ENCODE peak calls at places on chromosomes 3 and 15, in ten cellular contexts. P is heart right ventricle, R is colonic mucosa, V is A549, Z is SJSA1, A is fibroblast of lung, U is aorta, D is osteoblast, B is keratinocyte, I is neural progenitor cell. O is an unnamed sample.
A peak's percentile ranks its signal among the peaks of the same experiment; 100 is the strongest.

GRCh38 chr15:57565326-57565725 is 26.4 kb upstream of the MYZAP start:
- DNase-seq in B (no peak), V (peak; percentile 37), Z (no peak), U (no peak), A (no peak), I (no peak), D (no peak), P (no peak), R (peak; percentile 76), O (no peak)

GRCh38 chr15:82909080-82909815 is 43.3 kb downstream of the HOMER2 start:
- DNase-seq in P (no peak), A (no peak), Z (no peak), V (no peak), I (no peak), D (no peak), U (no peak), R (no peak), B (no peak), O (no peak)

GRCh38 chr15:39743611-39744010 is 39.0 kb downstream of the FSIP1 start:
- DNase-seq in P (no peak), B (no peak), V (no peak), R (no peak), U (no peak), I (no peak), Z (no peak), A (peak; percentile 11), D (no peak), O (no peak)

GRCh38 chr3:88031543-88032148 is 27.2 kb downstream of the CGGBP1 start:
- DNase-seq in B (no peak), A (peak; percentile 46), I (no peak), D (peak; percentile 39), P (no peak), Z (peak; percentile 26), R (no peak), U (no peak), V (no peak), O (peak; percentile 24)

GRCh38 chr15:70576683-70577082 is 186.7 kb downstream of the UACA start:
- DNase-seq in I (no peak), P (no peak), V (no peak), R (no peak), A (peak; percentile 37), B (no peak), D (no peak), Z (no peak), U (no peak), O (peak; percentile 35)

GRCh38 chr3:123123716-123124616 is 57.1 kb downstream of the PDIA5 start:
- DNase-seq in A (no peak), Z (no peak), R (no peak), I (no peak), D (no peak), P (no peak), U (peak; percentile 36), V (no peak), B (no peak), O (no peak)

GRCh38 chr3:13107661-13108060 is 34.4 kb upstream of the IQSEC1 start:
- DNase-seq in P (no peak), B (no peak), D (peak; percentile 55), R (no peak), A (no peak), U (peak; percentile 64), V (no peak), I (no peak), Z (no peak), O (no peak)

GRCh38 chr3:39814007-39814406 is 4.6 kb downstream of the MYRIP start:
- DNase-seq in I (no peak), B (no peak), V (no peak), U (no peak), D (no peak), P (no peak), Z (no peak), A (peak; percentile 64), R (no peak), O (no peak)

GRCh38 chr3:27681249-27681748 is 40.8 kb downstream of the EOMES start:
- DNase-seq in B (no peak), V (peak; percentile 85), R (no peak), D (peak; percentile 72), Z (peak; percentile 79), A (peak; percentile 77), U (no peak), P (no peak), I (peak; percentile 73), O (peak; percentile 79)

GRCh38 chr3:27679691-27680090 is 42.4 kb downstream of the EOMES start:
- DNase-seq in P (no peak), U (no peak), I (no peak), V (no peak), D (no peak), A (no peak), B (no peak), Z (no peak), R (no peak), O (no peak)

GRCh38 chr3:27677554-27677953 is 44.6 kb downstream of the EOMES start:
- DNase-seq in A (peak; percentile 95), I (no peak), V (peak; percentile 83), D (peak; percentile 90), B (peak; percentile 86), U (no peak), R (no peak), P (no peak), Z (no peak), O (no peak)

GRCh38 chr3:27678234-27678633 is 43.9 kb downstream of the EOMES start:
- DNase-seq in P (no peak), D (no peak), Z (no peak), A (no peak), I (no peak), B (no peak), U (no peak), V (no peak), R (no peak), O (no peak)

GRCh38 chr3:27680517-27681246 is 41.4 kb downstream of the EOMES start:
- DNase-seq in B (no peak), P (no peak), D (no peak), A (peak; percentile 35), R (no peak), U (no peak), I (peak; percentile 83), Z (no peak), V (no peak), O (peak; percentile 39)
- H3K4me3 ChIP-seq in B (no peak overlapping the region), P (no peak overlapping the region), D (peak overlapping the region; percentile 5), A (no peak overlapping the region), R (no peak overlapping the region), U (no peak overlapping the region), I (peak overlapping the region; percentile 22), Z (no peak overlapping the region), V (no peak overlapping the region), O (peak overlapping the region; percentile 26)

DNA sequence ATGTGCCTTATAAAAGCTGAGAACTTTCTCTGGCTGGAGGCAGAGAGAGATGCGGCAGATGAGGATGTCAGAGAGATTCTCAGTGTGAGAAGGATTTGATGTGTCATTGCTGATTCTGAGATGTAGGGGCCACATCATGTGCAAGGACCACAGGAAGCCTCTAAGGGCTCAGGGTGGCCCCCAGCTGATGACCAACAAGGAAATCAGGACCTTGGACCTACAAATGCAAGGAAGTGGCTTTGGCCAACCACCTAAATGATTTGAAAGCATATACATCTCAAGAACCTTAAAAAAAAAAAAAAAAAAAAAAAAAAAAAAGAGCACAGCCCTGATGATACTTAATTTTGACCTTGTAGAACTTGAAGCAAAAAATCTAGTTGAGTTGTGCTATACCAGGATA is 282.4 kb downstream of the ERC2 start:
- DNase-seq in P (no peak), U (no peak), R (no peak), Z (no peak), B (no peak), I (no peak), D (no peak), V (no peak), A (no peak), O (no peak)
- H3K4me3 ChIP-seq in P (no peak overlapping the region), U (no peak overlapping the region), R (no peak overlapping the region), Z (no peak overlapping the region), B (no peak overlapping the region), I (no peak overlapping the region), D (no peak overlapping the region), V (no peak overlapping the region), A (no peak overlapping the region), O (no peak overlapping the region)

GRCh38 chr3:52484680-52485461 is 10.3 kb upstream of the STAB1 start:
- DNase-seq in V (no peak), R (no peak), Z (no peak), A (no peak), B (no peak), U (no peak), I (no peak), D (peak; percentile 73), P (peak; percentile 16), O (no peak)
- H3K4me3 ChIP-seq in V (no peak overlapping the region), R (no peak overlapping the region), Z (no peak overlapping the region), A (no peak overlapping the region), B (no peak overlapping the region), U (no peak overlapping the region), I (no peak overlapping the region), D (no peak overlapping the region), P (no peak overlapping the region), O (no peak overlapping the region)

GRCh38 chr3:101722394-101723173 is 1.8 kb upstream of the CEP97 start:
- DNase-seq in R (no peak), P (no peak), B (no peak), Z (no peak), D (no peak), U (no peak), V (no peak), I (no peak), A (no peak), O (no peak)

GRCh38 chr3:101721650-101721917 is 2.8 kb upstream of the CEP97 start:
- DNase-seq in B (no peak), U (no peak), I (peak; percentile 26), Z (no peak), V (no peak), D (no peak), P (no peak), A (no peak), R (no peak), O (no peak)

GRCh38 chr3:101724329-101725191 is at the start of gene CEP97:
- DNase-seq in V (peak; percentile 93), B (no peak), R (peak; percentile 92), D (peak; percentile 89), I (peak; percentile 95), A (peak; percentile 95), Z (peak; percentile 94), U (peak; percentile 96), P (peak; percentile 89), O (peak; percentile 98)

GRCh38 chr3:101719604-101720185 is 4.7 kb upstream of the CEP97 start:
- DNase-seq in B (no peak), P (no peak), R (no peak), I (no peak), V (no peak), A (no peak), D (no peak), Z (no peak), U (no peak), O (no peak)

DNA sequence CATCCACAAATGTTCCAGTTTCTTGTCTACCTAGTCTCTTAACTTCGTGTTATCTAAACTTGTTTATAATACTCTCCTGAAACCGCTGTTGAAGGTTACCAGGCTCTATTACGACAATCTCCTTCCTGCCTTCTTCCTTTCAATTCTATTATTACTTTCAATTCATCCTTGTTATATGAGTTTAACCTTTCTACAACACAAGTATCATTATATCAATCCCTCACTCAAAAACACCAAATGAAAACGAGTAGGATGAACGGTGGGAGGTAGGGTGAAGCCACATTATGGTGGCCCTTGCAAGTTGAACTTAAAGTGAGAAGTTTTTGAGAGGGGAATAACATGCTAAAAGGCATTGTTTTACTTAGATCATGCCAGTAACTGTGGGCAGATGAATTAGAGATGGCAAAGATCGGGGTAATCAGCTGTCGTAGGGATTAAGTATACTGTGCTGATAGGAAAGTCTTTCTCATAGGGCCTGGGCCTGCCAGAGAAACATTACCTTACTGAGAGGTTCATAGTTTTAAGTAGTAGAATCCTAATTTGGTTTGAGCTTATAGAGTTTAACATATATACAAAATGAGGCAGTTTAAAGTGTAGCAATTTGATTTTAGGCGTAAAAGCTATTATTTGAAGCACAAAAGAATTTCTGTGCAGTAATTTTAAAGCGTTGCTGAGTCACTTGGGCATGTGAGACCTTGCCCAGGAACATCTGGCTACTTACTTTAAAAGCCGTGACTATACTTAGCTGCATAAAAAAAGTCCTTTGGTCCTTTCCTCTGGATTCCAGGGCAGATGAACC is 3.4 kb upstream of the CEP97 start:
- DNase-seq in P (no peak), D (no peak), U (no peak), A (peak; percentile 29), B (no peak), R (no peak), V (no peak), I (no peak), Z (no peak), O (peak; percentile 45)
- H3K4me3 ChIP-seq in P (no peak overlapping the region), D (no peak overlapping the region), U (no peak overlapping the region), A (no peak overlapping the region), B (peak overlapping the region; percentile 44), R (no peak overlapping the region), V (no peak overlapping the region), I (no peak overlapping the region), Z (no peak overlapping the region), O (no peak overlapping the region)